ENCODE peak calls at places on chromosomes 16 and 17, in ten cellular contexts. K, P, M, E, D, S, L, N, G and F are unnamed samples.

GRCh38 chr17:61018938-61019337 is 341.3 kb downstream of the BCAS3 start:
- DNase-seq in S (no peak), G (no peak), L (no peak), P (no peak), N (no peak), E (no peak), K (no peak), D (no peak), M (no peak), F (no peak)

GRCh38 chr16:78058165-78058564 is 35.8 kb downstream of the CLEC3A start:
- DNase-seq in L (no peak), M (no peak), D (no peak), E (no peak), G (no peak), S (no peak), N (no peak), K (no peak), P (no peak), F (no peak)

GRCh38 chr16:48330133-48330846 is 54.9 kb downstream of the SIAH1 start:
- DNase-seq in N (no peak), E (no peak), M (no peak), D (no peak), S (no peak), P (no peak), L (peak; percentile 52), K (no peak), G (no peak), F (no peak)

GRCh38 chr17:8742828-8743227 is 1.8 kb downstream of the CCDC42 start:
- DNase-seq in S (no peak), E (no peak), D (no peak), K (no peak), G (no peak), M (no peak), L (no peak), P (no peak), N (no peak), F (no peak)

GRCh38 chr16:82302007-82302733 is 132.1 kb upstream of the MPHOSPH6 start:
- DNase-seq in N (no peak), M (no peak), G (no peak), P (no peak), S (no peak), D (no peak), L (no peak), E (no peak), K (no peak), F (no peak)

GRCh38 chr17:44049294-44050080 is 17.0 kb downstream of the LSM12 start:
- DNase-seq in E (no peak), S (no peak), P (no peak), M (no peak), D (no peak), N (no peak), K (no peak), G (no peak), L (no peak), F (no peak)

GRCh38 chr16:27795992-27796614 is 246.2 kb downstream of the KATNIP start:
- DNase-seq in N (no peak), G (no peak), E (peak; percentile 40), D (peak; percentile 79), S (no peak), K (no peak), L (peak; percentile 50), M (no peak), P (peak; percentile 40), F (peak; percentile 40)

GRCh38 chr16:66970775-66971725 is 10.0 kb downstream of the CES3 start:
- DNase-seq in P (no peak), G (no peak), M (no peak), S (peak; percentile 22), L (no peak), D (no peak), N (no peak), K (no peak), E (no peak), F (no peak)

GRCh38 chr16:17367932-17368331 is 102.8 kb downstream of the XYLT1 start:
- DNase-seq in D (peak; percentile 47), E (no peak), K (no peak), G (no peak), M (peak; percentile 43), L (peak; percentile 68), P (no peak), S (no peak), N (no peak), F (no peak)

GRCh38 chr16:20734056-20734455 is 7.6 kb downstream of the THUMPD1 start:
- DNase-seq in K (no peak), E (no peak), S (no peak), M (no peak), P (no peak), N (no peak), G (no peak), L (no peak), D (no peak), F (no peak)

GRCh38 chr17:42378597-42379594 is 9.3 kb downstream of the STAT3 start:
- DNase-seq in K (no peak), L (peak; percentile 40), N (no peak), E (peak; percentile 54), P (no peak), G (no peak), D (no peak), S (no peak), M (no peak), F (no peak)

GRCh38 chr17:64662774-64663367 is 764 bp upstream of the SMURF2 start:
- DNase-seq in D (no peak), K (peak; percentile 42), G (no peak), N (no peak), M (no peak), L (no peak), P (no peak), E (no peak), S (no peak), F (no peak)

GRCh38 chr16:88323041-88323440 is 59.7 kb upstream of the ZNF469 start:
- DNase-seq in P (no peak), E (no peak), K (no peak), S (no peak), D (no peak), M (no peak), G (no peak), L (no peak), N (no peak), F (no peak)

GRCh38 chr16:9092282-9092962 is 978 bp downstream of the HAPSTR1 start:
- DNase-seq in N (peak; percentile 37), S (no peak), G (peak; percentile 4), E (no peak), K (peak; percentile 21), D (peak; percentile 69), L (peak; percentile 45), M (peak; percentile 49), P (peak; percentile 56), F (peak; percentile 23)

GRCh38 chr16:85418978-85419491 is 194.1 kb upstream of the GSE1 start:
- DNase-seq in P (no peak), N (peak; percentile 2), G (no peak), D (no peak), M (peak; percentile 23), S (no peak), E (no peak), L (no peak), K (no peak), F (no peak)

GRCh38 chr17:77212833-77213777 is 72.3 kb downstream of the SEC14L1 start:
- DNase-seq in M (no peak), K (no peak), P (no peak), N (no peak), E (no peak), G (no peak), L (no peak), D (no peak), S (no peak), F (no peak)